ENCODE peak calls at places on chromosomes 3 and 15, in nine cellular contexts. E, W, R, G, S, T, Q, N and P are unnamed samples.

GRCh38 chr15:58257776-58258325 is 119.7 kb downstream of the AQP9 start:
- DNase-seq in E (no peak), T (no peak), R (no peak), Q (no peak), S (no peak), N (no peak), W (no peak), G (no peak), P (no peak)

GRCh38 chr15:44023176-44023575 is 171.9 kb downstream of the FRMD5 start:
- DNase-seq in Q (no peak), N (no peak), G (peak), S (no peak), T (no peak), W (no peak), R (no peak), E (no peak), P (peak)

GRCh38 chr3:46495901-46496456 is 1.8 kb upstream of the RTP3 start:
- DNase-seq in E (no peak), S (no peak), R (no peak), W (no peak), G (peak), Q (no peak), T (no peak), N (peak), P (no peak)

GRCh38 chr3:59759298-59760169 is 709.7 kb upstream of the CFAP20DC start:
- DNase-seq in E (peak), S (peak), G (no peak), T (no peak), Q (no peak), W (no peak), R (no peak), N (no peak), P (no peak)

GRCh38 chr3:47836986-47837385 is 34.0 kb downstream of the DHX30 start:
- DNase-seq in N (no peak), Q (no peak), W (no peak), T (no peak), E (peak), G (no peak), S (no peak), R (no peak), P (no peak)

GRCh38 chr3:37295925-37296324 is 121.5 kb upstream of the LRRFIP2 start:
- DNase-seq in N (no peak), Q (no peak), R (no peak), S (peak), E (no peak), W (no peak), G (peak), T (no peak), P (no peak)

GRCh38 chr3:138923531-138923994 is 23.4 kb downstream of the FOXL2 start:
- DNase-seq in Q (peak), E (peak), G (peak), N (peak), T (peak), W (peak), R (peak), S (peak), P (peak)

GRCh38 chr3:52220380-52221026 is 4.9 kb downstream of the TLR9 start:
- DNase-seq in Q (peak), W (peak), E (peak), S (peak), N (peak), R (peak), T (peak), G (peak), P (peak)

GRCh38 chr3:123781138-123781537 is 103.0 kb downstream of the MYLK start:
- DNase-seq in E (no peak), G (no peak), N (no peak), T (no peak), W (no peak), Q (no peak), R (no peak), S (no peak), P (no peak)

GRCh38 chr3:69588170-69588569 is 151.1 kb upstream of the MITF start:
- DNase-seq in E (no peak), R (no peak), G (no peak), N (no peak), Q (no peak), S (no peak), T (no peak), W (no peak), P (no peak)

GRCh38 chr3:135140543-135140942 is 345.5 kb downstream of the EPHB1 start:
- DNase-seq in T (no peak), S (no peak), Q (no peak), G (no peak), R (no peak), W (no peak), E (no peak), N (no peak), P (no peak)